ENCODE peak calls at places on chromosomes 12 and 14, in seven cellular contexts. M, O, X, B, P, N and Z are unnamed samples.

GRCh38 chr12:49195734-49196133 is 6.9 kb upstream of the TUBA1A start:
- DNase-seq in O (no peak), N (no peak), X (no peak), M (no peak), P (no peak), B (no peak), Z (no peak)

GRCh38 chr12:51521554-51522276 is 69.3 kb upstream of the SCN8A start:
- DNase-seq in X (no peak), M (no peak), O (no peak), P (no peak), B (no peak), N (no peak), Z (no peak)

GRCh38 chr12:47244730-47245285 is 165.0 kb upstream of the AMIGO2 start:
- DNase-seq in X (no peak), B (no peak), O (no peak), N (no peak), M (no peak), P (no peak), Z (no peak)

GRCh38 chr12:108629824-108630476 is 3.7 kb downstream of the SELPLG start:
- DNase-seq in N (peak), P (peak), O (peak), X (peak), M (no peak), B (peak), Z (peak)

GRCh38 chr12:119423285-119423684 is 88.8 kb downstream of the CCDC60 start:
- DNase-seq in O (no peak), N (peak), M (no peak), X (no peak), P (no peak), B (no peak), Z (no peak)

GRCh38 chr12:85237320-85237719 is 42.7 kb upstream of the ALX1 start:
- DNase-seq in M (no peak), N (no peak), X (no peak), P (no peak), O (no peak), B (no peak), Z (no peak)

GRCh38 chr12:105445261-105446015 is 114.9 kb downstream of the C12orf75 start:
- DNase-seq in O (no peak), N (no peak), P (no peak), X (peak), B (no peak), M (no peak), Z (no peak)

GRCh38 chr14:22265319-22266140 is 323.5 kb downstream of the DAD1 start:
- DNase-seq in X (no peak), B (no peak), O (no peak), M (no peak), N (peak), P (no peak), Z (no peak)

GRCh38 chr12:128551266-128552025 is 272.3 kb downstream of the SLC15A4 start:
- DNase-seq in M (no peak), P (no peak), O (no peak), B (no peak), N (peak), X (no peak), Z (no peak)

GRCh38 chr14:96304956-96305355 is 48.9 kb downstream of the BDKRB1 start:
- DNase-seq in B (no peak), N (peak), P (no peak), X (no peak), M (no peak), O (no peak), Z (no peak)

GRCh38 chr12:46154221-46154975 is 114.4 kb downstream of the SLC38A1 start:
- DNase-seq in N (no peak), M (no peak), P (no peak), O (no peak), X (peak), B (no peak), Z (no peak)

GRCh38 chr14:87944987-87945604 is 47.9 kb downstream of the GALC start:
- DNase-seq in O (no peak), N (no peak), X (peak), M (no peak), P (no peak), B (no peak), Z (no peak)

GRCh38 chr12:10073266-10073665 is 25.5 kb downstream of the CLEC1A start:
- DNase-seq in P (no peak), M (no peak), N (no peak), O (no peak), X (no peak), B (no peak), Z (no peak)

GRCh38 chr12:107645630-107646333 is 39.8 kb upstream of the PWP1 start:
- DNase-seq in P (no peak), N (peak), X (no peak), B (no peak), M (no peak), O (no peak), Z (peak)

GRCh38 chr12:58906917-58907316 is 13.4 kb downstream of the LRIG3 start:
- DNase-seq in M (no peak), X (no peak), N (no peak), P (no peak), B (no peak), O (no peak), Z (no peak)

GRCh38 chr12:23098110-23099049 is 473.4 kb downstream of the ETNK1 start:
- DNase-seq in N (no peak), M (no peak), O (no peak), P (no peak), B (no peak), X (peak), Z (no peak)

GRCh38 chr14:59429798-59430197 is 35.4 kb downstream of the GPR135 start:
- DNase-seq in B (no peak), P (no peak), M (no peak), N (no peak), O (no peak), X (no peak), Z (no peak)

GRCh38 chr14:67749341-67750110 is 47.8 kb downstream of the RDH12 start:
- DNase-seq in X (no peak), P (no peak), M (no peak), O (no peak), N (no peak), B (no peak), Z (no peak)

GRCh38 chr12:49413010-49413409 is 45.7 kb downstream of the SPATS2 start:
- DNase-seq in X (no peak), P (no peak), N (no peak), B (no peak), M (no peak), O (no peak), Z (no peak)

GRCh38 chr12:1927751-1928351 is 9.4 kb upstream of the CACNA2D4 start:
- DNase-seq in X (no peak), B (no peak), P (no peak), M (no peak), O (no peak), N (no peak), Z (peak)

GRCh38 chr14:68088463-68088862 is 268.9 kb downstream of the RAD51B start:
- DNase-seq in P (no peak), X (peak), O (no peak), M (no peak), N (no peak), B (no peak), Z (no peak)

GRCh38 chr14:95533391-95533821 is 1.4 kb upstream of the GLRX5 start:
- DNase-seq in M (no peak), B (no peak), N (no peak), X (peak), O (no peak), P (peak), Z (no peak)

GRCh38 chr14:103735815-103736545 is 20.4 kb downstream of the ZFYVE21 start:
- DNase-seq in N (peak), B (no peak), P (no peak), X (no peak), O (peak), M (no peak), Z (no peak)

GRCh38 chr12:124713041-124713435 is 145.6 kb upstream of the NCOR2 start:
- DNase-seq in B (no peak), X (peak), N (no peak), M (no peak), O (no peak), P (no peak), Z (peak)

GRCh38 chr14:90819734-90820393 is 3.6 kb upstream of the TTC7B start:
- DNase-seq in O (no peak), B (no peak), P (no peak), N (no peak), M (no peak), X (no peak), Z (no peak)

GRCh38 chr12:96368233-96368632 is 32.0 kb downstream of the CDK17 start:
- DNase-seq in P (no peak), O (no peak), X (peak), B (no peak), M (no peak), N (no peak), Z (peak)

GRCh38 chr12:123075591-123076171 is 75.2 kb downstream of the PITPNM2 start:
- DNase-seq in B (peak), O (peak), N (peak), X (no peak), M (peak), P (peak), Z (no peak)

GRCh38 chr14:75344396-75344795 is 65.8 kb downstream of the FOS start:
- DNase-seq in O (no peak), P (no peak), B (no peak), M (no peak), N (no peak), X (no peak), Z (no peak)

GRCh38 chr12:112464605-112465004 is 45.9 kb downstream of the PTPN11 start:
- DNase-seq in X (no peak), N (no peak), O (no peak), B (no peak), M (no peak), P (no peak), Z (no peak)

GRCh38 chr12:22256076-22256475 is 78.4 kb downstream of the ST8SIA1 start:
- DNase-seq in O (no peak), X (no peak), B (no peak), P (no peak), M (no peak), N (no peak), Z (no peak)

GRCh38 chr14:83309211-83309610 is 1775.6 kb upstream of the SEL1L start:
- DNase-seq in O (no peak), B (no peak), X (no peak), N (no peak), P (no peak), M (no peak), Z (no peak)

GRCh38 chr12:124613151-124613585 is 45.8 kb upstream of the NCOR2 start:
- DNase-seq in P (no peak), X (peak), M (no peak), O (no peak), B (no peak), N (no peak), Z (no peak)

GRCh38 chr12:12439636-12440035 is 82.8 kb downstream of the BORCS5 start:
- DNase-seq in M (no peak), N (no peak), P (peak), O (no peak), X (peak), B (peak), Z (no peak)

GRCh38 chr14:105315941-105316562 is 1.5 kb downstream of the PACS2 start:
- DNase-seq in B (no peak), O (peak), X (no peak), M (no peak), N (peak), P (no peak), Z (no peak)

GRCh38 chr14:96117101-96117897 is 78.1 kb downstream of the C14orf132 start:
- DNase-seq in O (no peak), N (no peak), X (peak), B (peak), M (no peak), P (no peak), Z (no peak)